ENCODE peak calls at places on chromosomes 11 and 22, in five cellular contexts. U is mesenchymal stem cell, H is neuronal stem cell, J is IMR-90, W is H1. O is an unnamed sample.

GRCh38 chr22:43110927-43111623 is 525 bp downstream of the BIK start:
- DNase-seq in U (no peak), H (no peak), J (no peak), W (no peak), O (no peak)

GRCh38 chr22:40687706-40688105 is 8.4 kb downstream of the MCHR1 start:
- DNase-seq in U (no peak), H (no peak), J (no peak), W (no peak), O (no peak)

GRCh38 chr11:14262271-14262846 is 96.6 kb downstream of the RRAS2 start:
- DNase-seq in U (no peak), H (no peak), J (no peak), W (no peak), O (no peak)

GRCh38 chr22:20084547-20085413 is 4.7 kb downstream of the DGCR8 start:
- DNase-seq in U (peak; percentile 18), H (peak; percentile 40), J (no peak), W (no peak), O (peak; percentile 68)

GRCh38 chr11:113957016-113957415 is 17.9 kb upstream of the HTR3A start:
- DNase-seq in U (no peak), H (no peak), J (no peak), W (no peak), O (no peak)

GRCh38 chr11:35105319-35106063 is 33.5 kb upstream of the CD44 start:
- DNase-seq in U (no peak), H (no peak), J (no peak), W (no peak), O (no peak)

GRCh38 chr11:59658036-59658435 is 10.8 kb downstream of the PATL1 start:
- DNase-seq in U (no peak), H (no peak), J (no peak), W (no peak), O (peak; percentile 31)

GRCh38 chr11:94834931-94835330 is 66.8 kb downstream of the AMOTL1 start:
- DNase-seq in U (no peak), H (no peak), J (peak; percentile 47), W (no peak), O (no peak)

GRCh38 chr11:121884601-121885000 is 231.4 kb downstream of the BLID start:
- DNase-seq in U (no peak), H (no peak), J (no peak), W (no peak), O (no peak)

GRCh38 chr11:112745958-112746357 is 215.3 kb upstream of the NCAM1 start:
- DNase-seq in U (no peak), H (no peak), J (no peak), W (no peak), O (no peak)

GRCh38 chr11:15199693-15200092 is 85.0 kb downstream of the INSC start:
- DNase-seq in U (peak; percentile 60), H (no peak), J (peak; percentile 71), W (no peak), O (no peak)

GRCh38 chr11:111639226-111639925 is 37.1 kb downstream of the SIK2 start:
- DNase-seq in U (no peak), H (no peak), J (no peak), W (no peak), O (peak; percentile 67)

GRCh38 chr11:44596541-44597276 is 31.2 kb downstream of the CD82 start:
- DNase-seq in U (no peak), H (no peak), J (no peak), W (no peak), O (peak; percentile 13)

GRCh38 chr11:85603220-85603619 is 23.9 kb downstream of the DLG2 start:
- DNase-seq in U (no peak), H (no peak), J (no peak), W (no peak), O (no peak)

GRCh38 chr22:32339190-32340012 is 18.3 kb upstream of the RFPL3 start:
- DNase-seq in U (no peak), H (no peak), J (no peak), W (no peak), O (no peak)

GRCh38 chr11:15933896-15934625 is 422.3 kb downstream of the SOX6 start:
- DNase-seq in U (no peak), H (no peak), J (peak; percentile 58), W (no peak), O (no peak)

GRCh38 chr11:119368121-119369034 is 13.1 kb downstream of the USP2 start:
- DNase-seq in U (peak; percentile 48), H (no peak), J (peak; percentile 34), W (no peak), O (no peak)

GRCh38 chr22:29117799-29118477 is 45.1 kb downstream of the KREMEN1 start:
- DNase-seq in U (peak; percentile 49), H (no peak), J (peak; percentile 24), W (no peak), O (no peak)

GRCh38 chr22:37634505-37635002 is 4.9 kb upstream of the SH3BP1 start:
- DNase-seq in U (no peak), H (no peak), J (no peak), W (no peak), O (peak; percentile 31)
- H3K4me3 ChIP-seq in U (peak overlapping the region; percentile 70), H (no peak overlapping the region), J (no peak overlapping the region), W (no peak overlapping the region), O (no peak overlapping the region)

DNA sequence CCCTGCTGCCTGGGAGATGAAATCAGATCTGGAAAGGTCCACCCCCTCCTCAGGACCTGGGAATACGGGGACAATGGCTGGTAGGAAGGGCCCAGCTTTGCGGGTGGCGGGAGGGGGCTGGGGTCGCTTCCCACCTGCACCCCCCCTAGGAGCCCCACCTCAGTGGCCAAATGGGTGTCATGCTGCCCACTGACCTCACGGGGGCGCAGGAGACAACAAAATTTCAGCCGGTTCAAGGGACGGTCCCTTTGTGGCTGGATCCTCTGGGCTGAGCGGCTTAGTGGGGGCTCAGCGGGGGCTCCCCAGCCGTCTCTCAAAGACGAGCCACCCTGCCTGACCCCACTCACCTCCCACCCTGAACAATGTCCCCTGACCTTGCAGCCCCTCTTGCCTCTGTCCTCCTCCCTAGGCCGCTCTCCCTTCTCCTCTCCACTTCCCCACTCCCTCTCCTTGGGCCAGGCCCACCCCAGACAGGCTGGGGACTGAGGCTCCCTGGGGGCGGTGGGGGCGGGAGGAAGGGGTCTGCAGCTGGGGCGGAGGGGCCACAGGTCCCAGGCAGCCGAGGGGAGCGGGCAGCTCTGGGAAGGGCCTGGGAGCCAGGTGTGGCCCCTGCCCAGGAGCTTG is 39.3 kb upstream of the H19 start:
- DNase-seq in U (no peak), H (no peak), J (no peak), W (no peak), O (no peak)
- H3K4me1 ChIP-seq in U (no peaks in the 10 kb centered on the region), H (no peaks in the 10 kb centered on the region), J (no peaks in the 10 kb centered on the region), W (no peaks in the 10 kb centered on the region), O (no peaks in the 10 kb centered on the region)

GRCh38 chr22:22891139-22891621 is 3.6 kb downstream of the IGLL5 start:
- DNase-seq in U (no peak), H (no peak), J (no peak), W (no peak), O (no peak)

GRCh38 chr22:22887621-22888503 is at the start of gene IGLL5:
- DNase-seq in U (no peak), H (no peak), J (no peak), W (no peak), O (no peak)

GRCh38 chr22:22890085-22890484 is 2.5 kb downstream of the IGLL5 start:
- DNase-seq in U (no peak), H (no peak), J (no peak), W (no peak), O (no peak)

GRCh38 chr22:22886546-22886945 is 1.1 kb upstream of the IGLL5 start:
- DNase-seq in U (no peak), H (no peak), J (no peak), W (no peak), O (no peak)

GRCh38 chr22:22888509-22889353 is 1.1 kb downstream of the IGLL5 start:
- DNase-seq in U (no peak), H (no peak), J (no peak), W (no peak), O (no peak)
- H2BK15ac ChIP-seq in U (no peak overlapping the region), H (no peak overlapping the region), J (no peak overlapping the region), W (no peak overlapping the region), O (no peak overlapping the region)

DNA sequence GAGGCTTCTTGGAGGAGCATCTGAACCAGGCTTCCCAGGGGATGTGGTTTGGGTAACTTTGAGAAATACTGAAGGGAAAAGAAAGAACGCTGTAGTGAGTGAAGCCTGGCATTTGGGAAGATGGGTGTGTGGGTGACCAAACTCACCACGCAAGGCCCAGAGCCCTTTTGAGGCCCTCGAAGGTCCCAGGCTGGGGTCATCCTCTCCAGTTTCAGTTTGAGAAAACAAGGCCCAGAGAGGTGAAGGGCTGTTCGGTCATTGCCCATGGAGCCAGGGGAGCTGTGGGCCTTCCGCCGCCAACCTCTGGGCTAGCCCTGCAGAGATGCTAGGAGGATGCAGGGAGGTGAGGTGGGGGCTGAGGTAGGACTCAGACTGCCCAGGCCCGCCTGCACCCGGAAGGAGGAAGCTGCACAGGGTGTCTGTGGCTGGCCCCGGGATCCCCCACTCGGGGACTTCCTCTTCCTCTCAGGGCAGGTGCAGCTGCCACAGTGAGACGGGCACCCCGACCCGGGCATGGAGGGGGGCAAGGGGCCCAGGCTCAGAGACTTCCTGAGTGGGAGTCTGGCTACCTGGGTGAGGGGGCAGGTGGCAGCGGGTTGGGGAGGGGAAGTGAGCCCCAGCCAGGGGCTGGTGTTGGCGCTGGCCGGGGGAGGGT is at the start of gene CCDC88B:
- DNase-seq in U (no peak), H (no peak), J (no peak), W (no peak), O (no peak)
- H3K4me3 ChIP-seq in U (no peak within 1 kb of the TSS), H (peak within 1 kb of the TSS; percentile 75), J (no peak within 1 kb of the TSS), W (peak within 1 kb of the TSS; percentile 59), O (peak within 1 kb of the TSS; percentile 38)

GRCh38 chr11:67416416-67417335 is 1.2 kb downstream of the CARNS1 start:
- DNase-seq in U (no peak), H (no peak), J (no peak), W (no peak), O (peak; percentile 28)
- H3K4me1 ChIP-seq in U (peaks cover 53% of the 10 kb centered on the region), H (peaks cover 10% of the 10 kb centered on the region), J (peaks cover 5% of the 10 kb centered on the region), W (peaks cover 15% of the 10 kb centered on the region), O (no peaks in the 10 kb centered on the region)

GRCh38 chr22:26828311-26828710 is 170.9 kb downstream of the MIAT start:
- DNase-seq in U (no peak), H (no peak), J (no peak), W (no peak), O (no peak)
- H2BK15ac ChIP-seq in U (no peak overlapping the region), H (no peak overlapping the region), J (no peak overlapping the region), W (no peak overlapping the region), O (no peak overlapping the region)

GRCh38 chr22:38467438-38467903 is 425 bp upstream of the KDELR3 start:
- DNase-seq in U (no peak), H (no peak), J (no peak), W (no peak), O (no peak)
- H3K4me3 ChIP-seq in U (peak overlapping the region; percentile 88), H (peak overlapping the region; percentile 73), J (peak overlapping the region; percentile 95), W (peak overlapping the region; percentile 25), O (no peak overlapping the region)

DNA sequence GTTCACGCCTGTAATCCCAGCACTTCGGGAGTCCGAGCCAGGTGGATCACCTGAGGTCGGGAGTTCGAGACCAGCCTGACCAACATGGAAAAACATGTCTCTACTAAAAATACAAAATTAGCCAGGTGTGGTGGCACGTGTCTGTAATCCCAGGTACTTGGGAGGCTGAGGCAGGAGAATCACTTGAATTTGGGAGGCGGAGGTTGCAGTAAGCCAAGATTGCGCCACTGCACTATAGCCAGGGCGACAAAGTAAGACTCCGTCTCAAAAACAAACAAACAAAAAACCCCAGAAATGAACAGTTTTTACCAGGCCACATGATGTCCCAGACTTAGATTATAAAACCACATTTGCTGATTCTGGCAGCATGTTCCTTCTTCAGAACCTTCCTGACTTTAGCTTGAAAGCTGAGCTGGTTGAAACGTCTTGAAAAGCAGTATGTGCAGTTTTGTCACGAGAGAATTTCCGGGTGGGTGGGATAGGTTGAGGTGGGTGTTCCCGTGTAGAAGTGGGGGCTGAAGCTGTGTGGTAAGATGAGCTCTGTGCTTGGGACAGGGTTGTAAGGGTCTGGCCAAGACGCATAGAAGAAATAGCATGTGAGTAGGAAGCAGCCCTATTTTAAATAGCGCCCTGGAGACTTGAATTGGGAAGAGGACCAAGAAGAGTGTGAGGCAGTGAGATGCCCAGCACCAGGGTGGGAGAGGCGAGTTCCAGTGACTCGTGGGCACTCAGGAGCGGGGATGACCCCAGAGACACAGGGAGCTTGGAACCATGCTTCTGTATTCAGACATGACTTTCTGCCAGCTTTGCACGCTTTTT is 7.5 kb downstream of the AP2A2 start:
- DNase-seq in U (no peak), H (no peak), J (no peak), W (no peak), O (no peak)
- H3K4me1 ChIP-seq in U (peaks cover 29% of the 10 kb centered on the region), H (no peaks in the 10 kb centered on the region), J (peaks cover 4% of the 10 kb centered on the region), W (peaks cover 25% of the 10 kb centered on the region), O (peaks cover 7% of the 10 kb centered on the region)